ENCODE peak calls at places on chromosomes 4 and X, in nine cellular contexts. Y is iPS DF 19.7; Z is stimulated activated CD4-positive, alpha-beta T cell treated with anti-CD3 and anti-CD28 coated beads, Interleukin-1b, Interleukin-23, amount 100 ng/mL, for 24 hours; C is activated naive CD4-positive, alpha-beta T cell; X is AG20443; I is COR-L47; J is endodermal cell; N is HCT116; U is HuH-7.5. F is an unnamed sample.

GRCh38 chrX:134761788-134762187 is 103.5 kb upstream of the PLAC1 start:
- DNase-seq in Y (no peak), Z (no peak), C (no peak), X (peak), I (no peak), J (no peak), N (no peak), U (no peak), F (no peak)

GRCh38 chr4:162586266-162586665 is 422.5 kb upstream of the FSTL5 start:
- DNase-seq in Y (no peak), Z (no peak), C (no peak), X (no peak), I (no peak), J (no peak), N (no peak), U (no peak), F (no peak)

GRCh38 chrX:78329486-78329885 is 2.1 kb upstream of the CYSLTR1 start:
- DNase-seq in Y (no peak), Z (no peak), C (no peak), X (no peak), I (no peak), J (no peak), N (no peak), U (no peak), F (no peak)

GRCh38 chr4:186554485-186554884 is 882 bp downstream of the MTNR1A start:
- DNase-seq in Y (no peak), Z (no peak), C (no peak), X (peak), I (no peak), J (peak), N (peak), U (no peak), F (no peak)

GRCh38 chrX:72492499-72492898 is 80.1 kb downstream of the HDAC8 start:
- DNase-seq in Y (no peak), Z (no peak), C (no peak), X (no peak), I (no peak), J (no peak), N (no peak), U (no peak), F (no peak)

GRCh38 chrX:107552976-107553375 is 75.3 kb upstream of the PRPS1 start:
- DNase-seq in Y (no peak), Z (no peak), C (no peak), X (no peak), I (no peak), J (no peak), N (no peak), U (no peak), F (no peak)

GRCh38 chr4:123661080-123661737 is 264.6 kb downstream of the SPRY1 start:
- DNase-seq in Y (no peak), Z (no peak), C (no peak), X (peak), I (peak), J (no peak), N (peak), U (no peak), F (no peak)

GRCh38 chr4:48756689-48757220 is 23.3 kb downstream of the FRYL start:
- DNase-seq in Y (no peak), Z (no peak), C (no peak), X (peak), I (no peak), J (no peak), N (no peak), U (no peak), F (no peak)

GRCh38 chr4:145935253-145936141 is 3.1 kb downstream of the ZNF827 start:
- DNase-seq in Y (peak), Z (no peak), C (no peak), X (peak), I (peak), J (peak), N (no peak), U (peak), F (no peak)

GRCh38 chr4:105102026-105102425 is 44.6 kb upstream of the TET2 start:
- DNase-seq in Y (no peak), Z (no peak), C (no peak), X (no peak), I (no peak), J (no peak), N (no peak), U (no peak), F (no peak)